ENCODE peak calls at places on chromosomes 6 and 20, in eight cellular contexts. K, D, M, Z, R, Q, G and U are unnamed samples.

GRCh38 chr6:30260036-30260504 is 46.9 kb upstream of the TRIM26 start:
- DNase-seq in K (no peak), D (no peak), M (no peak), Z (no peak), R (no peak), Q (no peak), G (no peak), U (peak)

GRCh38 chr6:126539022-126539421 is 199.1 kb downstream of the CENPW start:
- DNase-seq in K (no peak), D (peak), M (no peak), Z (no peak), R (no peak), Q (peak), G (no peak), U (no peak)

GRCh38 chr6:87945966-87946365 is 101.7 kb upstream of the SPACA1 start:
- DNase-seq in K (no peak), D (no peak), M (no peak), Z (no peak), R (no peak), Q (no peak), G (no peak), U (no peak)

GRCh38 chr6:123662757-123663156 is 26.0 kb upstream of the TRDN start:
- DNase-seq in K (no peak), D (no peak), M (no peak), Z (no peak), R (no peak), Q (no peak), G (no peak), U (no peak)

GRCh38 chr6:17318435-17319165 is 37.4 kb downstream of the RBM24 start:
- DNase-seq in K (no peak), D (no peak), M (no peak), Z (no peak), R (no peak), Q (no peak), G (no peak), U (no peak)

GRCh38 chr20:52801628-52802006 is 170.5 kb upstream of the TSHZ2 start:
- DNase-seq in K (no peak), D (no peak), M (no peak), Z (no peak), R (peak), Q (no peak), G (no peak), U (no peak)

GRCh38 chr6:21539621-21540100 is 53.9 kb upstream of the SOX4 start:
- DNase-seq in K (no peak), D (no peak), M (no peak), Z (peak), R (no peak), Q (no peak), G (no peak), U (no peak)

GRCh38 chr20:8218861-8219260 is 86.8 kb downstream of the PLCB1 start:
- DNase-seq in K (no peak), D (peak), M (no peak), Z (no peak), R (no peak), Q (peak), G (no peak), U (no peak)

GRCh38 chr20:34538671-34539123 is 19.8 kb upstream of the MAP1LC3A start:
- DNase-seq in K (peak), D (peak), M (peak), Z (peak), R (peak), Q (peak), G (no peak), U (peak)

GRCh38 chr20:15031546-15032351 is 694.3 kb upstream of the FLRT3 start:
- DNase-seq in K (no peak), D (no peak), M (no peak), Z (no peak), R (no peak), Q (no peak), G (no peak), U (no peak)

GRCh38 chr6:43203029-43203717 is 21.2 kb downstream of the CUL9 start:
- DNase-seq in K (no peak), D (no peak), M (no peak), Z (no peak), R (no peak), Q (no peak), G (no peak), U (no peak)

GRCh38 chr6:835476-836160 is 142.7 kb upstream of the EXOC2 start:
- DNase-seq in K (no peak), D (no peak), M (no peak), Z (no peak), R (no peak), Q (no peak), G (no peak), U (no peak)

GRCh38 chr6:69866351-69867074 is at the start of gene COL19A1:
- DNase-seq in K (no peak), D (peak), M (no peak), Z (peak), R (no peak), Q (no peak), G (no peak), U (peak)

GRCh38 chr6:44629636-44630035 is 242.1 kb downstream of the CDC5L start:
- DNase-seq in K (no peak), D (no peak), M (no peak), Z (peak), R (no peak), Q (no peak), G (no peak), U (no peak)

GRCh38 chr20:63594043-63594561 is 20.1 kb upstream of the HELZ2 start:
- DNase-seq in K (peak), D (peak), M (no peak), Z (no peak), R (no peak), Q (peak), G (no peak), U (no peak)

GRCh38 chr20:50330504-50331313 is 140.1 kb downstream of the CEBPB start:
- DNase-seq in K (no peak), D (no peak), M (no peak), Z (no peak), R (no peak), Q (peak), G (no peak), U (no peak)

GRCh38 chr6:139533573-139534471 is 159.4 kb upstream of the CITED2 start:
- DNase-seq in K (peak), D (peak), M (peak), Z (peak), R (peak), Q (peak), G (peak), U (no peak)
- H3K4me3 ChIP-seq in K (peak), D (peak), M (peak), Z (no peak), R (no peak), Q (no peak), G (peak), U (no peak)

DNA sequence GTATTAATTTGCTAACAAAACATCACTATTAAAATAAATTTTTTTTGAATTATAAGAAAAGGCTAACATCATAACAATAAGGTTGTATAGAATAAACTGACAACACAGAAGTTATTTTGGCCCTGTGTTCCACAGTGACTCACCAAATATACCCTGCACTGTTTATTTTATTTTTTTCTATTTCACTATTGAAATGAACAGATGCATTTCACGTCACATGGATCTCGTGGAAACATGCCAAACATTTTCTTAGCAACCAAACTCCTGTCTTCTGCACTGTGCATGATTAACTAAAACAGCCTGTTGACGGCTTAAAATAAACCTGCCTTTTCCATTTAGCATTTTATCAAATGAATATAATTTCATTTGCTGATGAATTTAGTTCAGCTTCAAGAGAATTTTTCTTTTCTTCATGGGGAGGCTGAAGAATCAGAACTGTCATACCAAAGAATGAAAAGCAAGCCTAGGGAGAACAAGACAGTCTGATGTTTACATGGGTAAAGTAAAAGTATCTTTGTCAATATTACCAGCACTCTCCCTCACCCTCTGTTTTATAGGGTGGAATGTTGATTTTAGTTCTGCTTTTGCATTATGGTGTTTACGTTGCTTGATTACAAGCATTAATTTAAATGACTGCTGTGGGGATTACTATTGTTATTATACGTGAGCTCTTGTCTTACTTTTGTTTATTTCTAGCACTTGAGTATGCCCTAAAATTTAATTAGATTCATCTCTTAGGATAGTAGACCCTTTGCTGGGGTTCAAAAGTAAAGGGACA is 115.3 kb downstream of the LCA5 start:
- DNase-seq in K (peak), D (peak), M (no peak), Z (peak), R (no peak), Q (peak), G (peak), U (no peak)
- H3K4me3 ChIP-seq in K (no peak), D (no peak), M (no peak), Z (no peak), R (no peak), Q (peak), G (peak), U (no peak)

DNA sequence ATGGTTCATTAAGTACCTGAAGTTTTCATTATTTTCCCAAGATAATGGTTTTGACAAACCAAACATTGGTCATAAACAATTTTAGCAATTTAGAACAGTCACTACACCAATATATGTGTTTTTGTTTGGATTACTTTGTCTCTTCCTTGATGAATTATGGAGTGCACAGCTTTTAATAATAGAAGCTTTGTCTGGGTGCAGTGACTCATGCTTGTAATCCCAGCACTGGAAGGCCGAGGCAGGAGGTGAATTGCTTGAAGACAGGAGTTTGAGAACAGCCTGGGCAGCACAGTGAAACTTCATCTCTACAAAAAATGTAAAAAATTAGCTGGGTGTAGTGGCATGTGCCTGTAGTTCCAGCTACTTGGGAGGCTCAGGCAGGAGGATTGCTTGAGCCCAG is 89.4 kb upstream of the ANKEF1 start:
- DNase-seq in K (no peak), D (peak), M (no peak), Z (no peak), R (no peak), Q (peak), G (no peak), U (no peak)
- H3K4me3 ChIP-seq in K (no peak), D (no peak), M (no peak), Z (no peak), R (no peak), Q (no peak), G (no peak), U (no peak)

DNA sequence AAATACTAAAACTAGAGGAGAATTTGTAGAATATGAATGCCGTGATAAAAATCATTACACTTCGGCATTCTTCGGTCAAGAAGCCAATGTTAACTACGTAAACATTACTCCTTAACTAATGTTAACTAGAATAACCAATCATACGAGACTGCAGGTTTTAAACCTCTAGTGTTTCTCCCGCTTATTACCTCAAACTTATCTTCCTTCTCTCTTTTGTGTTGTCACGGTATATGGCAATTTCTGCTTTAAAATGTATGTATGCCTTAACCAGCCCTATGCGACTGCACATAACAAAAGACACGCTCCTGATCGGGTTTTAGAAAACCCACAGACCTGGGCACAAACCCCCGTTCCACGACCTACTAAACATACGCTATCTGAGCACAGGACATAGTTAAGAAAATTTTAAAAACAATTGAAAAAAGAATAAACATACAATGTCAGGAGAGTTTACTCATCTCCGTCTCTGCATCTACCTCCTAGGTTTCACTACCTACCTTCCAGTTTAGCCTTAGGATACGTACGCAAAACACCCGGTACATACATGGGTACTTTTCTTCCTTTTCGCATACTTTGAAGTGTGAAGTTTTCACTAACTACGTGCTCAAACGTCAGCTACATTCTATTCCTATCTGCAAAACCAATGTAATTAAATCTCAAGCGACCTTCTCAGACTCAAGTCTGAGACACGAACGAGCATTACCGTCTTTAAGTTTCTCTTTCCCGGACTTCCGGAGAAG is 1.1 kb downstream of the CD164 start:
- DNase-seq in K (no peak), D (peak), M (no peak), Z (peak), R (no peak), Q (no peak), G (no peak), U (no peak)
- H3K4me3 ChIP-seq in K (peak), D (peak), M (peak), Z (peak), R (peak), Q (peak), G (peak), U (peak)

GRCh38 chr20:61803416-61803902 is 262.2 kb downstream of the TAF4 start:
- DNase-seq in K (no peak), D (peak), M (no peak), Z (no peak), R (no peak), Q (no peak), G (no peak), U (no peak)
- H3K4me3 ChIP-seq in K (peak), D (peak), M (no peak), Z (no peak), R (peak), Q (no peak), G (no peak), U (no peak)

DNA sequence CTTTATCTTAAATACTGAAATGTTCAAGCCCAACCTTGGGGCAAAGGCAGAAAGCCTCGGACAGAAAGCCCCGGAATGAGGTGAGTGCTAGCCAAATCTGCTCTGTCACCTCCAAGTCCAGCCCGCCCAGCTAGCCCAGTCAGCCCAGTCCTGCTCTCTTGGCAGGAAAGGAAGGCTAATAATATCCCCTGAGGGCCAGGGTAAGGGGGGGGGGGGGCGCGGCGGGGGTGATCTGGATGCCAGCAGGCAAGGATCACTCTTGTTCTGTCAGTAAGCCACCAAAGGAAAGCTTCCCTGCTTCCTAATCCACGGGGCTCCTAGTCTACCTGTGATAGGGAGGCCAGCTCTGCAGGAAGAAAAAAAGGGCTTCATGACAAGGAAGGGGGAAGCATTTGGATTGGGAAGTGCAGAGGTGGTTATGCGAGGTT is 1.1 kb downstream of the NDRG3 start:
- DNase-seq in K (no peak), D (no peak), M (peak), Z (peak), R (peak), Q (peak), G (no peak), U (no peak)
- H3K4me3 ChIP-seq in K (peak), D (peak), M (peak), Z (peak), R (peak), Q (peak), G (peak), U (no peak)